ENCODE peak calls at places on chromosomes 3 and 15, in nine cellular contexts. Y is stomach, P is HCT116, C is right lobe of liver, W is GM12878, H is suprapubic skin, E is uterus, F is sigmoid colon, U is endothelial cell of umbilical vein. N is an unnamed sample.

GRCh38 chr15:95872366-95872771 is 458.1 kb upstream of the NR2F2 start:
- DNase-seq in E (no peak), H (no peak), Y (no peak), F (no peak), C (no peak), P (no peak), W (no peak), U (no peak), N (no peak)

GRCh38 chr3:126285369-126285768 is 71.8 kb downstream of the KLF15 start:
- DNase-seq in Y (no peak), P (no peak), C (no peak), E (no peak), W (no peak), H (no peak), U (no peak), F (no peak), N (no peak)

GRCh38 chr3:194488007-194488742 is 1.4 kb upstream of the ATP13A3 start:
- DNase-seq in Y (no peak), F (no peak), H (no peak), W (no peak), P (no peak), C (peak; percentile 43), U (no peak), E (no peak), N (no peak)

GRCh38 chr15:81239190-81239589 is 42.5 kb downstream of the IL16 start:
- DNase-seq in E (no peak), C (no peak), Y (no peak), H (no peak), P (no peak), U (no peak), W (no peak), F (no peak), N (no peak)

GRCh38 chr3:11643212-11644087 is at the start of gene VGLL4:
- DNase-seq in P (peak; percentile 46), C (peak; percentile 92), E (peak; percentile 89), W (no peak), U (peak; percentile 95), H (peak; percentile 93), Y (peak; percentile 87), F (peak; percentile 95), N (peak; percentile 89)

GRCh38 chr15:42332331-42332730 is 27.0 kb upstream of the CAPN3 start:
- DNase-seq in F (no peak), E (no peak), W (no peak), P (no peak), C (no peak), U (peak; percentile 41), H (no peak), Y (no peak), N (no peak)

GRCh38 chr3:37465174-37465573 is 290.8 kb upstream of the LRRFIP2 start:
- DNase-seq in U (no peak), P (no peak), F (no peak), Y (no peak), W (no peak), H (no peak), C (no peak), E (no peak), N (no peak)

GRCh38 chr15:66057089-66057488 is 187.8 kb downstream of the RAB11A start:
- DNase-seq in U (no peak), P (no peak), Y (no peak), H (no peak), E (no peak), C (no peak), W (no peak), F (no peak), N (no peak)

GRCh38 chr3:197942956-197943556 is 6.9 kb upstream of the RPL35A start:
- DNase-seq in E (no peak), W (no peak), F (no peak), P (peak; percentile 61), Y (no peak), U (peak; percentile 62), H (no peak), C (no peak), N (no peak)

GRCh38 chr3:50211930-50212329 is 6.9 kb downstream of the SLC38A3 start:
- DNase-seq in P (no peak), U (no peak), C (no peak), E (no peak), Y (no peak), H (no peak), F (no peak), W (no peak), N (no peak)

GRCh38 chr3:17494117-17494809 is 248.2 kb downstream of the TBC1D5 start:
- DNase-seq in E (no peak), C (no peak), U (no peak), F (no peak), Y (no peak), H (no peak), W (no peak), P (no peak), N (no peak)

GRCh38 chr3:100093826-100094225 is 20.5 kb downstream of the FILIP1L start:
- DNase-seq in F (no peak), Y (no peak), H (no peak), E (no peak), U (peak; percentile 34), W (no peak), P (no peak), C (no peak), N (no peak)

GRCh38 chr3:172147113-172147818 is 107.9 kb downstream of the FNDC3B start:
- DNase-seq in H (no peak), C (no peak), U (no peak), E (no peak), Y (no peak), W (no peak), P (no peak), F (no peak), N (no peak)

GRCh38 chr3:107620534-107620933 is 97.8 kb downstream of the BBX start:
- DNase-seq in U (no peak), Y (no peak), F (no peak), E (no peak), C (no peak), P (no peak), H (no peak), W (no peak), N (no peak)

GRCh38 chr3:111803123-111803593 is 55.9 kb upstream of the PHLDB2 start:
- DNase-seq in W (no peak), U (no peak), H (peak; percentile 90), C (peak; percentile 48), Y (peak; percentile 33), F (peak; percentile 90), E (peak; percentile 83), P (peak; percentile 76), N (peak; percentile 52)

GRCh38 chr15:71337197-71337845 is 222.1 kb downstream of the THSD4 start:
- DNase-seq in H (no peak), P (peak; percentile 28), C (no peak), U (no peak), F (no peak), E (no peak), Y (no peak), W (no peak), N (no peak)

GRCh38 chr15:45399381-45400212 is 21.3 kb upstream of the GATM start:
- DNase-seq in E (no peak), Y (no peak), H (no peak), C (no peak), P (peak; percentile 60), F (no peak), U (peak; percentile 55), W (no peak), N (no peak)

GRCh38 chr3:80158332-80158731 is 390.5 kb upstream of the ROBO1 start:
- DNase-seq in Y (no peak), E (no peak), H (no peak), F (no peak), U (no peak), W (no peak), C (no peak), P (no peak), N (no peak)

GRCh38 chr3:89165636-89166312 is 58.4 kb downstream of the EPHA3 start:
- DNase-seq in F (no peak), W (no peak), U (no peak), Y (no peak), H (no peak), P (no peak), C (no peak), E (no peak), N (no peak)

GRCh38 chr3:116423365-116423764 is 21.9 kb downstream of the LSAMP start:
- DNase-seq in W (no peak), E (no peak), H (no peak), P (no peak), F (no peak), Y (no peak), C (no peak), U (no peak), N (no peak)

GRCh38 chr3:135136361-135137100 is 341.5 kb downstream of the EPHB1 start:
- DNase-seq in H (no peak), F (no peak), P (no peak), U (no peak), W (peak; percentile 12), C (no peak), Y (no peak), E (no peak), N (no peak)
- H3K27me3 ChIP-seq in H (no peaks in the 10 kb centered on the region), F (no peaks in the 10 kb centered on the region), P (peaks cover 12% of the 10 kb centered on the region), U (no peaks in the 10 kb centered on the region), W (no peaks in the 10 kb centered on the region), C (no peaks in the 10 kb centered on the region), Y (no peaks in the 10 kb centered on the region), E (no peaks in the 10 kb centered on the region), N (no peaks in the 10 kb centered on the region)

GRCh38 chr3:71928215-71928614 is 143.3 kb upstream of the PROK2 start:
- DNase-seq in W (no peak), P (no peak), U (no peak), F (no peak), H (no peak), C (no peak), Y (no peak), E (no peak), N (no peak)
- H3K4me1 ChIP-seq in W (peaks cover 8% of the 10 kb centered on the region), P (no peaks in the 10 kb centered on the region), U (no peaks in the 10 kb centered on the region), F (no peaks in the 10 kb centered on the region), H (no peaks in the 10 kb centered on the region), C (no peaks in the 10 kb centered on the region), Y (no peaks in the 10 kb centered on the region), E (no peaks in the 10 kb centered on the region), N (no peaks in the 10 kb centered on the region)

DNA sequence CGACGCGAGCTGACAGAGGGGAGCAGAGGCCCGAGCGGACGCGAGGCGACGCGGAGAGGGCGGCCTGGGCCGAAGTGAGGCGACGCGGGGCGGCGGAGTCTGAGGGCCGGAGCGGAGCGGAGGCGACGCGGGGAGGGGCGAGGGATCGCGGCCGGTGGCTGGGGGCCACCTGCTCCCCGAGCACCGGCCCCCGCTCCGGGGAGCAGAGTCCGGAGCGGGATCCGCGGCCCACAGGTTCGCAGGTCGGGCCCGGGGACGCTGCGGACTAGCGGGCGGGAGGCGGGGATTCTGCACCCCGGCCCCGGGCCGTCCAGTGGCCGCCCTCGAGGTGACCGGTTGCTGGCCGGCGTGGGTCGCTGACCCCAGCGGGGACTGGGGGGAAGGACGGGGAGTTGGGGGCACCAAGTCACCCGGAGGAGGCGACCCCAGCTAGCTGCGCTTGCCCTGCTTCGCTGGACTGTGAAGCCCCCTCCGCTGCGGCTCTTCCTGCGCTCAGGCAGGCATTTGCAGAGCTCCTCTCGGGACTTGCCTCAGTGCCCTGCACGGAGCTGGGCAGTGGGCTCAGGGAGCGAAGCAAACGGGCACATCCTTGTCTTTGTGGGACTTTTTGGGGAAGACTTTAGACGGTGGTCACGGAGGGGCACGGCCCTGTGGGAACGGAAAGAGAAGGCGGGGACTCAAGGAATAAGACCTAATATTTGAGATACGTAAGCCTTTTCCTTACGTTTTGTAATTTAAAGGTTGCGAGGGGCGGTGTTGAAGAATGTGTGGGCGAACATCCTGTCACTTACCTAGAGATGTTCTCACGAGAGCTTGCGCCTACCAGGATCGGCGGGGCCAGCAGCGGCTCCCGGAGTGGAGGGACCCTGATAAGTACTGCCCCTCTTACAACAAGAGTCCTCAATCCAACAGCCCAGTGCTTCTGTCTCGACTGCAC is 568 bp downstream of the HMCES start:
- DNase-seq in P (peak; percentile 10), W (no peak), F (peak; percentile 75), Y (peak; percentile 38), C (peak; percentile 45), E (peak; percentile 35), U (peak; percentile 75), H (no peak), N (peak; percentile 73)
- TF ChIP-seq POLR2A in P (no peak), W (peak; percentile 25), F (no peak), Y (no peak), C (peak; percentile 91), E (peak; percentile 57), U (no peak), H (no peak), N (peak; percentile 52)

GRCh38 chr15:93087825-93088199 is 1.2 kb downstream of the RGMA start:
- DNase-seq in W (peak; percentile 15), Y (peak; percentile 70), P (peak; percentile 22), E (peak; percentile 84), H (no peak), U (peak; percentile 47), F (peak; percentile 92), C (peak; percentile 37), N (peak; percentile 79)
- H3K27me3 ChIP-seq in W (peaks cover 8% of the 10 kb centered on the region), Y (peaks cover 66% of the 10 kb centered on the region), P (peaks cover 40% of the 10 kb centered on the region), E (no peaks in the 10 kb centered on the region), H (peaks cover 25% of the 10 kb centered on the region), U (peaks cover 53% of the 10 kb centered on the region), F (peaks cover 5% of the 10 kb centered on the region), C (peaks cover 8% of the 10 kb centered on the region), N (peaks cover 6% of the 10 kb centered on the region)